ENCODE peak calls at places on chromosomes 7 and 10, in seven cellular contexts. One of them, this sample, is unnamed.

GRCh38 chr7:42278360-42278759 is 41.4 kb upstream of the GLI3 start:
- DNase-seq in sigmoid colon: no peak
- DNase-seq in IMR-90: no peak
- DNase-seq in neural progenitor cell: no peak
- DNase-seq in psoas muscle: no peak
- DNase-seq in stomach: no peak
- DNase-seq in A549: no peak
- DNase-seq in this sample: no peak

GRCh38 chr10:118694848-118695247 is 59.9 kb downstream of the CACUL1 start:
- DNase-seq in A549: no peak
- DNase-seq in psoas muscle: no peak
- DNase-seq in sigmoid colon: no peak
- DNase-seq in neural progenitor cell: no peak
- DNase-seq in stomach: no peak
- DNase-seq in IMR-90: peak; percentile 86
- DNase-seq in this sample: no peak

GRCh38 chr7:134374791-134375190 is 58.1 kb upstream of the SLC35B4 start:
- DNase-seq in stomach: no peak
- DNase-seq in psoas muscle: no peak
- DNase-seq in neural progenitor cell: no peak
- DNase-seq in IMR-90: no peak
- DNase-seq in sigmoid colon: no peak
- DNase-seq in A549: no peak
- DNase-seq in this sample: no peak

GRCh38 chr10:128180843-128181242 is 54.6 kb upstream of the MKI67 start:
- DNase-seq in sigmoid colon: no peak
- DNase-seq in IMR-90: no peak
- DNase-seq in stomach: no peak
- DNase-seq in neural progenitor cell: no peak
- DNase-seq in A549: no peak
- DNase-seq in psoas muscle: no peak
- DNase-seq in this sample: no peak

GRCh38 chr7:135774284-135774683 is 25.7 kb upstream of the FAM180A start:
- DNase-seq in A549: peak; percentile 74
- DNase-seq in psoas muscle: no peak
- DNase-seq in sigmoid colon: no peak
- DNase-seq in IMR-90: peak; percentile 87
- DNase-seq in neural progenitor cell: no peak
- DNase-seq in stomach: no peak
- DNase-seq in this sample: no peak

GRCh38 chr10:24231200-24231599 is 22.3 kb downstream of the KIAA1217 start:
- DNase-seq in stomach: no peak
- DNase-seq in neural progenitor cell: no peak
- DNase-seq in sigmoid colon: no peak
- DNase-seq in A549: no peak
- DNase-seq in IMR-90: no peak
- DNase-seq in psoas muscle: no peak
- DNase-seq in this sample: no peak

GRCh38 chr7:112173214-112173905 is 32.8 kb downstream of the DOCK4 start:
- DNase-seq in psoas muscle: no peak
- DNase-seq in neural progenitor cell: no peak
- DNase-seq in stomach: no peak
- DNase-seq in A549: no peak
- DNase-seq in IMR-90: no peak
- DNase-seq in sigmoid colon: no peak
- DNase-seq in this sample: peak; percentile 26

GRCh38 chr7:36408589-36408988 is 18.9 kb downstream of the ANLN start:
- DNase-seq in sigmoid colon: no peak
- DNase-seq in A549: no peak
- DNase-seq in neural progenitor cell: no peak
- DNase-seq in stomach: no peak
- DNase-seq in psoas muscle: no peak
- DNase-seq in IMR-90: no peak
- DNase-seq in this sample: no peak

GRCh38 chr7:154676422-154677073 is 326.4 kb downstream of the PAXIP1 start:
- DNase-seq in A549: no peak
- DNase-seq in stomach: peak; percentile 72
- DNase-seq in sigmoid colon: no peak
- DNase-seq in psoas muscle: no peak
- DNase-seq in neural progenitor cell: no peak
- DNase-seq in IMR-90: no peak
- DNase-seq in this sample: no peak

GRCh38 chr7:134954197-134955082 is 31.9 kb upstream of the AGBL3 start:
- DNase-seq in IMR-90: peak; percentile 54
- DNase-seq in neural progenitor cell: peak; percentile 43
- DNase-seq in A549: peak; percentile 51
- DNase-seq in stomach: no peak
- DNase-seq in psoas muscle: no peak
- DNase-seq in sigmoid colon: no peak
- DNase-seq in this sample: peak; percentile 68

GRCh38 chr10:77165445-77166316 is 471.9 kb downstream of the KCNMA1 start:
- DNase-seq in neural progenitor cell: peak; percentile 77
- DNase-seq in stomach: peak; percentile 38
- DNase-seq in A549: peak; percentile 68
- DNase-seq in sigmoid colon: peak; percentile 69
- DNase-seq in IMR-90: peak; percentile 71
- DNase-seq in psoas muscle: no peak
- DNase-seq in this sample: peak; percentile 45

DNA sequence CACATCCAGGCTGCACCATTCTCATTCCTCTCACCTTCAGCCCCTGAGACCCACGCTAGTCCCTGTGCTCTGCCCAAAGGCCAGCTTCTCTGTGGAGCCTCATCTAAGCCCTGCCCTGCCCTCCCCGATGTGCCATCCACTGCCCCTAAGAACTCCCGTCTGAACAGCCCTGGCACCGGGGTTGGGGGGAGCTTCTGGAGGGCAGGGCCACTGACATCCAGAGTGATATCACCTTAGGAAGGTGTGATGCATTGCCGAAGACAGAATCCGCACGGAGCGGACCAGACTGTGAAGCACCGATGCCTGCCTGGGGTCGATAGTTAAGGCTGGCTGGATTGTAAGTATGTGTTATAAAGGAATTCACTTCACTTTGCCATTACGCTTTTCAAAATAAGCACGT is 511.0 kb downstream of the PTPRN2 start:
- DNase-seq in stomach: no peak
- DNase-seq in A549: no peak
- DNase-seq in sigmoid colon: no peak
- DNase-seq in IMR-90: no peak
- DNase-seq in neural progenitor cell: no peak
- DNase-seq in psoas muscle: no peak
- DNase-seq in this sample: no peak
- H3K9me3 ChIP-seq in stomach: no peaks in the 10 kb centered on the region
- H3K9me3 ChIP-seq in A549: no peaks in the 10 kb centered on the region
- H3K9me3 ChIP-seq in sigmoid colon: no peaks in the 10 kb centered on the region
- H3K9me3 ChIP-seq in IMR-90: peaks cover 65% of the 10 kb centered on the region
- H3K9me3 ChIP-seq in neural progenitor cell: no peaks in the 10 kb centered on the region
- H3K9me3 ChIP-seq in psoas muscle: no peaks in the 10 kb centered on the region
- H3K9me3 ChIP-seq in this sample: no peaks in the 10 kb centered on the region

GRCh38 chr10:62077330-62078015 is 176.0 kb downstream of the ARID5B start:
- DNase-seq in sigmoid colon: no peak
- DNase-seq in psoas muscle: no peak
- DNase-seq in neural progenitor cell: no peak
- DNase-seq in IMR-90: no peak
- DNase-seq in stomach: no peak
- DNase-seq in A549: no peak
- DNase-seq in this sample: peak; percentile 84

GRCh38 chr10:62075912-62076311 is 174.4 kb downstream of the ARID5B start:
- DNase-seq in A549: no peak
- DNase-seq in stomach: no peak
- DNase-seq in IMR-90: no peak
- DNase-seq in neural progenitor cell: no peak
- DNase-seq in sigmoid colon: no peak
- DNase-seq in psoas muscle: no peak
- DNase-seq in this sample: no peak

GRCh38 chr10:62079885-62080559 is 178.5 kb downstream of the ARID5B start:
- DNase-seq in psoas muscle: no peak
- DNase-seq in neural progenitor cell: no peak
- DNase-seq in sigmoid colon: no peak
- DNase-seq in stomach: no peak
- DNase-seq in A549: no peak
- DNase-seq in IMR-90: no peak
- DNase-seq in this sample: no peak

GRCh38 chr10:62075414-62075813 is 173.9 kb downstream of the ARID5B start:
- DNase-seq in sigmoid colon: no peak
- DNase-seq in psoas muscle: no peak
- DNase-seq in stomach: no peak
- DNase-seq in IMR-90: no peak
- DNase-seq in neural progenitor cell: no peak
- DNase-seq in A549: no peak
- DNase-seq in this sample: no peak

DNA sequence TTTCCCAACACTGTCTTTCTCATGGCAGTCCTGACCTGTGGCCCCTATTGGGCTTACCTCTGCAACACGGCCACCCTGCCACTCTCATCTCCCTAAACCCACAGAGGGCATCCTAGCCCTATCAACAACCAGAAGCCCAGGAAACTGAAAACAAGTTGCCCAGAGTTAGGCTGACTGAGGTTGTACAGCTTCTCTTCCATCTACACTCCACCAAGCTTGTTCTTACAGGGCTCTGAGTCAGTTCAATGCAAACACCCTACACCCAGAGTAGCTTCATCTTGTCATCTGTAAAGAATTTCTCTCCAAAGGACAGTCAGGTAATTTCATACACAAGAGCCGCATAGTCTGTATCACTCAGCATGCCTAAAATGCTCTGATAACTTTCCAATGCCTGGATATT is 175.4 kb downstream of the ARID5B start:
- DNase-seq in A549: peak; percentile 79
- DNase-seq in stomach: no peak
- DNase-seq in neural progenitor cell: no peak
- DNase-seq in psoas muscle: no peak
- DNase-seq in IMR-90: peak; percentile 91
- DNase-seq in sigmoid colon: no peak
- DNase-seq in this sample: peak; percentile 49
- H3K4me1 ChIP-seq in A549: peaks cover 27% of the 10 kb centered on the region
- H3K4me1 ChIP-seq in stomach: peaks cover 33% of the 10 kb centered on the region
- H3K4me1 ChIP-seq in neural progenitor cell: no peaks in the 10 kb centered on the region
- H3K4me1 ChIP-seq in psoas muscle: peaks cover 98% of the 10 kb centered on the region
- H3K4me1 ChIP-seq in IMR-90: peaks cover 51% of the 10 kb centered on the region
- H3K4me1 ChIP-seq in sigmoid colon: no peaks in the 10 kb centered on the region
- H3K4me1 ChIP-seq in this sample: peaks cover 58% of the 10 kb centered on the region

GRCh38 chr7:6203381-6203780 is 69.0 kb downstream of the CYTH3 start:
- DNase-seq in psoas muscle: no peak
- DNase-seq in sigmoid colon: no peak
- DNase-seq in stomach: no peak
- DNase-seq in A549: no peak
- DNase-seq in neural progenitor cell: no peak
- DNase-seq in IMR-90: no peak
- DNase-seq in this sample: no peak
- H3K9me3 ChIP-seq in psoas muscle: no peaks in the 10 kb centered on the region
- H3K9me3 ChIP-seq in sigmoid colon: no peaks in the 10 kb centered on the region
- H3K9me3 ChIP-seq in stomach: no peaks in the 10 kb centered on the region
- H3K9me3 ChIP-seq in A549: no peaks in the 10 kb centered on the region
- H3K9me3 ChIP-seq in neural progenitor cell: no peaks in the 10 kb centered on the region
- H3K9me3 ChIP-seq in IMR-90: no peaks in the 10 kb centered on the region
- H3K9me3 ChIP-seq in this sample: no peaks in the 10 kb centered on the region

DNA sequence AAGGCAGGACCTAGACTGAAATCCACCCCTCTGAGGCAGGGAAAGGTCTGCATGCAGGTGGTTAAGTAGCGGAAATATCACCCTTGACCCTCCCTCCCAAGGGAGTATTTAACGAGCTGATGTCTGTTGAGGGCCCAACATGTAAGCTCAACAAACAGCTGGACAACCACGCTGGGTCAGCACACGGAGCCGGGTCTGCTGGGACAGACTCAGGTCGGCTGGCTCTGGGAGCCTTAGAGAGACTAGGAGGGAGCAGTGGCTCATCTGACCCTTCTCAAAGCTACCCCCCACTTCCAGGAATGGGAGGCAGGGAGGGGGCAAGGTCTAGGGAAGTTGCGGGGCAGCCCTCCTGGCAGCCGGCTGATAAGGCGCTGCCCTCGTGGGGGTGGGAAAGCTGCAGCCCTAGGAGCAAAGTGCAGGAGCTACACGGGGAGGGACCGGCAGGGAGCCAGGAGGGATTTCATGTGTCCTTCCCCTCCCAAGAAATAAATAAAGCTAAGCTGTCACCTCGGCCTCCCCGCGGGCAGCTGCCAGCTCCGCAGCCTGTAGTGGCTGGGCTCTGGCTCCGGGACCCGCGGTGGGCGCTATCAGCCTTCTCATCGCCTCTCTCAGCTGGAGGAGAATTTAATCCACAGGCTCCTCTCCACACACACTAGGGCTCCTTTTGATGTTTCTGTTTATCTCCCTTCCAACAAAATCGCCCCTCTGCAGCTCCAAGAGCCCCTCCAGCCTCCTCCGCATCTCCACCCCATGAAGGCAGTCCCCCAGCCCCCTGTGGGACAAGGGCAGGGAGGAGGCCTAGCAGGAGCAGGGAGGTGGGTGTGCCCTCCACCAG is 80.8 kb downstream of the C10orf105 start:
- DNase-seq in stomach: peak; percentile 47
- DNase-seq in neural progenitor cell: no peak
- DNase-seq in psoas muscle: no peak
- DNase-seq in sigmoid colon: no peak
- DNase-seq in IMR-90: no peak
- DNase-seq in A549: no peak
- DNase-seq in this sample: no peak
- H3K4me1 ChIP-seq in stomach: peaks cover 16% of the 10 kb centered on the region
- H3K4me1 ChIP-seq in neural progenitor cell: peaks cover 53% of the 10 kb centered on the region
- H3K4me1 ChIP-seq in psoas muscle: no peaks in the 10 kb centered on the region
- H3K4me1 ChIP-seq in sigmoid colon: no peaks in the 10 kb centered on the region
- H3K4me1 ChIP-seq in IMR-90: no peaks in the 10 kb centered on the region
- H3K4me1 ChIP-seq in A549: no peaks in the 10 kb centered on the region
- H3K4me1 ChIP-seq in this sample: no peaks in the 10 kb centered on the region

DNA sequence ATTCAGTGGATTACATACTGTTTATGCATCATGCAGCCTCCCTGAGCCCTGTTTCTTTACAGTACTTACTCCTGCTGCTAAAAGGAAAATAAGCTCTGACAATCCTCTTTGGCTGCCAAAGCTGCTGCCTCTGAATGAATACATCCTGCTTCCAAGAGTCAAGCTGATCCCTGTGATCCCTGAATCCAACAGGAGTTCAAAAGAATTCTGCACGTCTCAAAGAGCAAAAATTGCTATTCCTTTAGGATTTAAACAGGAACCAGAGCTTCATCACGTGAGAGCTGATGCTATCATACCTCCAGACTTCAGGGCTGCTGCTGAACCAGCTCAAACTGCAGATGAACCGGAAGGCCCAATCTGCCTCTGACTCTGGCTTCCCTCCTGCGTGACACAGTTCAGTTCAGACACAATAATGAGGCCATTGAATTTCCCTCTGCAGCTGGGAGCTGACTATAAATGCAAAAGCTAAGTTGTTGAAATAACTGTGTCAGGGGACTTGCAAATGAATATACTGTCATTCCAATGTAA is 851.0 kb upstream of the PHF14 start:
- DNase-seq in A549: no peak
- DNase-seq in stomach: no peak
- DNase-seq in IMR-90: no peak
- DNase-seq in neural progenitor cell: peak; percentile 75
- DNase-seq in sigmoid colon: no peak
- DNase-seq in psoas muscle: no peak
- DNase-seq in this sample: peak; percentile 80
- H3K9me3 ChIP-seq in A549: no peaks in the 10 kb centered on the region
- H3K9me3 ChIP-seq in stomach: no peaks in the 10 kb centered on the region
- H3K9me3 ChIP-seq in IMR-90: peaks cover 17% of the 10 kb centered on the region
- H3K9me3 ChIP-seq in neural progenitor cell: no peaks in the 10 kb centered on the region
- H3K9me3 ChIP-seq in sigmoid colon: no peaks in the 10 kb centered on the region
- H3K9me3 ChIP-seq in psoas muscle: no peaks in the 10 kb centered on the region
- H3K9me3 ChIP-seq in this sample: no peaks in the 10 kb centered on the region

DNA sequence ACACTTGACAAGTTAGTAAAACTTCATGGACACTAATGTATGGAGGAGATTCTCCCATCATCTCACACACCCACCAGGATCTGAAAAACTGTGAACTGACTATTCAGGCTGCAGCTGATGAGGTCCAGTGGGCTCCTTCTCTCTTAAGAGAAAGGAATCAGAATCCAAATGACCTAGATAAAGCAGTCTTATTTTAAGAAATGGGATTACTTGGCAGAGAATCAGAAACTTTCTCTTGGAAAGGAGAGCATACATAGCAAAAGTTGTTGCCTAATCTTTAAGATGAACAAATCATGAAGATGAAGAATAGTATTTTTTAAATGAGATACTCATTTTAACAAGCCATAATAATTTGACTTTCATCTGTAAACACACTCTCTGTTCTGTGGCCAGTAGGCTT is 53.8 kb downstream of the DLD start:
- DNase-seq in IMR-90: no peak
- DNase-seq in A549: no peak
- DNase-seq in sigmoid colon: no peak
- DNase-seq in psoas muscle: no peak
- DNase-seq in neural progenitor cell: no peak
- DNase-seq in stomach: no peak
- DNase-seq in this sample: no peak
- H3K4me1 ChIP-seq in IMR-90: peaks cover 20% of the 10 kb centered on the region
- H3K4me1 ChIP-seq in A549: peaks cover 38% of the 10 kb centered on the region
- H3K4me1 ChIP-seq in sigmoid colon: no peaks in the 10 kb centered on the region
- H3K4me1 ChIP-seq in psoas muscle: peaks cover 12% of the 10 kb centered on the region
- H3K4me1 ChIP-seq in neural progenitor cell: peaks cover 11% of the 10 kb centered on the region
- H3K4me1 ChIP-seq in stomach: peaks cover 10% of the 10 kb centered on the region
- H3K4me1 ChIP-seq in this sample: peaks cover 7% of the 10 kb centered on the region

This sample was measured in HAP-1.